ENCODE peak calls at places on chromosomes 13 and 19, in seven cellular contexts. J is activated T-cell treated with anti-CD3 and anti-CD28 coated beads, Interleukin-2, amount 50 U/mL, for 48 hours; S is GM19239; K is T-helper 1 cell; D is fibroblast of mammary gland; C is neural crest cell; E is germinal center. O is an unnamed sample.

GRCh38 chr19:3098515-3099346 is 4.6 kb downstream of the GNA11 start:
- DNase-seq in D (peak), C (no peak), S (no peak), E (no peak), K (no peak), J (no peak), O (no peak)

GRCh38 chr13:76667551-76667950 is 218.7 kb downstream of the KCTD12 start:
- DNase-seq in E (no peak), J (no peak), C (no peak), K (no peak), S (no peak), D (peak), O (no peak)

GRCh38 chr19:35207391-35207871 is 21.1 kb downstream of the FAM187B start:
- DNase-seq in S (no peak), D (no peak), E (no peak), C (no peak), K (peak), J (peak), O (no peak)

GRCh38 chr19:2680808-2681207 is 21.7 kb downstream of the GNG7 start:
- DNase-seq in E (peak), K (no peak), J (no peak), C (no peak), D (no peak), S (peak), O (peak)

GRCh38 chr19:34501339-34502320 is 20.1 kb downstream of the WTIP start:
- DNase-seq in J (peak), K (peak), C (peak), S (peak), E (peak), D (peak), O (peak)

GRCh38 chr13:95714142-95714832 is 37.3 kb downstream of the DNAJC3 start:
- DNase-seq in K (no peak), D (peak), J (no peak), S (no peak), E (no peak), C (no peak), O (no peak)

GRCh38 chr19:41521860-41522555 is 54.0 kb upstream of the CEACAM21 start:
- DNase-seq in S (no peak), K (peak), E (peak), D (no peak), J (peak), C (no peak), O (no peak)

GRCh38 chr19:17234911-17235617 is 9.0 kb downstream of the OCEL1 start:
- DNase-seq in D (peak), K (no peak), C (peak), E (peak), S (peak), J (peak), O (no peak)

GRCh38 chr19:19098084-19098702 is 34.4 kb downstream of the SLC25A42 start:
- DNase-seq in S (no peak), E (no peak), K (no peak), C (no peak), J (no peak), D (no peak), O (no peak)

GRCh38 chr19:1243768-1244692 is 2.5 kb downstream of the ATP5F1D start:
- DNase-seq in K (peak), J (peak), D (peak), S (peak), E (peak), C (peak), O (no peak)

GRCh38 chr13:48155850-48156249 is 60.9 kb upstream of the MED4 start:
- DNase-seq in C (no peak), E (no peak), D (peak), S (no peak), K (peak), J (no peak), O (no peak)

GRCh38 chr19:1271528-1272422 is 2.6 kb downstream of the CIRBP start:
- DNase-seq in D (no peak), S (no peak), C (no peak), K (no peak), J (no peak), E (no peak), O (no peak)